ENCODE peak calls at places on chromosomes 3 and 15, in four cellular contexts. Z is stomach, H is spleen, K is K562. O is an unnamed sample.

GRCh38 chr3:38039101-38039898 is at the start of gene DLEC1:
- DNase-seq in H (peak; percentile 94), K (no peak), Z (peak; percentile 77), O (peak; percentile 88)

GRCh38 chr15:72203507-72203837 is 5.9 kb upstream of the GRAMD2A start:
- DNase-seq in Z (peak; percentile 68), H (no peak), K (no peak), O (no peak)

GRCh38 chr3:126816956-126817777 is 113.1 kb downstream of the CHCHD6 start:
- DNase-seq in Z (no peak), H (no peak), K (no peak), O (no peak)

GRCh38 chr3:84136425-84136824 is 822.4 kb upstream of the CADM2 start:
- DNase-seq in K (no peak), H (no peak), Z (no peak), O (no peak)

GRCh38 chr3:131981381-131981780 is 53.4 kb downstream of the CPNE4 start:
- DNase-seq in K (no peak), Z (no peak), H (no peak), O (no peak)

GRCh38 chr3:107523361-107524213 is 825 bp downstream of the BBX start:
- DNase-seq in K (peak; percentile 15), H (peak; percentile 93), Z (peak; percentile 64), O (peak; percentile 59)

GRCh38 chr15:46955576-46955975 is 761.7 kb upstream of the SEMA6D start:
- DNase-seq in K (no peak), H (no peak), Z (no peak), O (no peak)

GRCh38 chr3:133937061-133937686 is 41.5 kb upstream of the RAB6B start:
- DNase-seq in Z (peak; percentile 8), H (peak; percentile 49), K (no peak), O (no peak)

GRCh38 chr15:40549894-40550293 is 14.9 kb downstream of the CCDC32 start:
- DNase-seq in K (peak; percentile 31), H (no peak), Z (peak; percentile 75), O (no peak)

GRCh38 chr3:37087870-37088269 is 86.5 kb downstream of the LRRFIP2 start:
- DNase-seq in K (no peak), Z (no peak), H (no peak), O (no peak)

GRCh38 chr15:40082195-40082868 is 26.3 kb downstream of the BMF start:
- DNase-seq in Z (no peak), H (peak; percentile 85), K (no peak), O (no peak)

GRCh38 chr15:35379972-35380371 is 166.0 kb downstream of the DPH6 start:
- DNase-seq in H (no peak), Z (no peak), K (no peak), O (no peak)

GRCh38 chr3:195867631-195868335 is 40.6 kb downstream of the TNK2 start:
- DNase-seq in K (no peak), H (peak; percentile 72), Z (no peak), O (no peak)

GRCh38 chr3:58260733-58261132 is 23.1 kb downstream of the ABHD6 start:
- DNase-seq in Z (no peak), H (no peak), K (no peak), O (no peak)

GRCh38 chr15:85710340-85710842 is 84.3 kb downstream of the KLHL25 start:
- DNase-seq in H (no peak), Z (no peak), K (no peak), O (no peak)

GRCh38 chr15:29476503-29477080 is 207.0 kb upstream of the NSMCE3 start:
- DNase-seq in K (no peak), H (no peak), Z (no peak), O (no peak)

GRCh38 chr3:123597561-123597960 is 12.7 kb upstream of the HACD2 start:
- DNase-seq in Z (no peak), K (no peak), H (no peak), O (no peak)

GRCh38 chr3:7874116-7874515 is 627.5 kb upstream of the LMCD1 start:
- DNase-seq in Z (no peak), H (no peak), K (no peak), O (no peak)

GRCh38 chr3:8445861-8446260 is 55.8 kb upstream of the LMCD1 start:
- DNase-seq in K (no peak), Z (no peak), H (no peak), O (no peak)

GRCh38 chr15:52765779-52766178 is 24.4 kb downstream of the ONECUT1 start:
- DNase-seq in K (no peak), H (no peak), Z (no peak), O (no peak)

GRCh38 chr15:74203914-74204431 is 1.4 kb upstream of the STRA6 start:
- DNase-seq in K (peak; percentile 29), H (no peak), Z (no peak), O (no peak)

GRCh38 chr15:70748281-70748747 is 15.0 kb downstream of the UACA start:
- DNase-seq in Z (peak; percentile 48), K (no peak), H (no peak), O (peak; percentile 54)

GRCh38 chr3:100710355-100711198 is 1.3 kb downstream of the TFG start:
- DNase-seq in K (peak; percentile 62), Z (peak; percentile 32), H (no peak), O (no peak)

GRCh38 chr3:46504780-46505179 is 7.0 kb downstream of the RTP3 start:
- DNase-seq in K (no peak), Z (no peak), H (no peak), O (no peak)

GRCh38 chr15:55993804-55994539 is 560 bp upstream of the NEDD4 start:
- DNase-seq in Z (no peak), K (peak; percentile 36), H (no peak), O (no peak)

GRCh38 chr15:58452775-58453174 is 21.0 kb downstream of the LIPC start:
- DNase-seq in H (no peak), Z (no peak), K (no peak), O (no peak)

GRCh38 chr3:40019371-40019770 is 210.0 kb downstream of the MYRIP start:
- DNase-seq in H (no peak), Z (no peak), K (no peak), O (no peak)

GRCh38 chr3:34298668-34299067 is 500.2 kb downstream of the PDCD6IP start:
- DNase-seq in H (no peak), Z (no peak), K (no peak), O (no peak)

GRCh38 chr3:101720851-101721649 is 3.4 kb upstream of the CEP97 start:
- DNase-seq in K (no peak), H (no peak), Z (no peak), O (no peak)

GRCh38 chr15:91270747-91271146 is 170.7 kb downstream of the SV2B start:
- DNase-seq in H (no peak), Z (no peak), K (no peak), O (no peak)

GRCh38 chr3:194730369-194730768 is 44.7 kb downstream of the FAM43A start:
- DNase-seq in Z (peak; percentile 78), H (no peak), K (no peak), O (peak; percentile 51)

GRCh38 chr15:31032959-31033358 is 41.5 kb upstream of the MTMR10 start:
- DNase-seq in Z (no peak), H (no peak), K (no peak), O (no peak)

GRCh38 chr3:183161552-183162345 is 785 bp downstream of the LAMP3 start:
- DNase-seq in Z (no peak), H (peak; percentile 83), K (no peak), O (peak; percentile 37)

GRCh38 chr15:77282333-77282732 is 137.6 kb downstream of the PEAK1 start:
- DNase-seq in Z (no peak), K (no peak), H (no peak), O (no peak)

GRCh38 chr15:70060214-70061085 is 37.3 kb downstream of the TLE3 start:
- DNase-seq in H (peak; percentile 56), K (no peak), Z (no peak), O (no peak)

GRCh38 chr3:77254967-77255831 is 215.3 kb downstream of the ROBO2 start:
- DNase-seq in Z (peak; percentile 40), K (peak; percentile 47), H (no peak), O (peak; percentile 25)

GRCh38 chr15:56723787-56724186 is 9.5 kb downstream of the ZNF280D start:
- DNase-seq in H (no peak), Z (no peak), K (no peak), O (no peak)

GRCh38 chr3:4494807-4495200 is 1.7 kb downstream of the ITPR1 start:
- DNase-seq in Z (no peak), H (no peak), K (no peak), O (no peak)

GRCh38 chr15:27889258-27889657 is 209.9 kb downstream of the OCA2 start:
- DNase-seq in K (no peak), H (no peak), Z (no peak), O (no peak)

GRCh38 chr3:157145566-157145965 is 14.4 kb downstream of the CCNL1 start:
- DNase-seq in Z (no peak), K (no peak), H (no peak), O (no peak)

GRCh38 chr3:157147099-157147803 is 12.7 kb downstream of the CCNL1 start:
- DNase-seq in Z (no peak), K (no peak), H (no peak), O (no peak)

GRCh38 chr3:157148123-157148889 is 11.6 kb downstream of the CCNL1 start:
- DNase-seq in K (no peak), Z (no peak), H (no peak), O (no peak)

GRCh38 chr3:157149136-157149696 is 10.7 kb downstream of the CCNL1 start:
- DNase-seq in K (no peak), H (no peak), Z (no peak), O (no peak)

GRCh38 chr3:157146664-157147082 is 13.3 kb downstream of the CCNL1 start:
- DNase-seq in Z (no peak), K (no peak), H (no peak), O (no peak)
- TF ChIP-seq POLR2AphosphoS5 in Z (no peak), K (peak; percentile 38), H (no peak), O (no peak)

GRCh38 chr15:79919090-79919748 is 22.4 kb upstream of the MTHFS start:
- DNase-seq in H (peak; percentile 77), K (no peak), Z (no peak), O (peak; percentile 61)
- H3K9me3 ChIP-seq in H (peaks cover 84% of the 10 kb centered on the region), K (peaks cover 47% of the 10 kb centered on the region), Z (peaks cover 76% of the 10 kb centered on the region), O (peaks cover 71% of the 10 kb centered on the region)

DNA sequence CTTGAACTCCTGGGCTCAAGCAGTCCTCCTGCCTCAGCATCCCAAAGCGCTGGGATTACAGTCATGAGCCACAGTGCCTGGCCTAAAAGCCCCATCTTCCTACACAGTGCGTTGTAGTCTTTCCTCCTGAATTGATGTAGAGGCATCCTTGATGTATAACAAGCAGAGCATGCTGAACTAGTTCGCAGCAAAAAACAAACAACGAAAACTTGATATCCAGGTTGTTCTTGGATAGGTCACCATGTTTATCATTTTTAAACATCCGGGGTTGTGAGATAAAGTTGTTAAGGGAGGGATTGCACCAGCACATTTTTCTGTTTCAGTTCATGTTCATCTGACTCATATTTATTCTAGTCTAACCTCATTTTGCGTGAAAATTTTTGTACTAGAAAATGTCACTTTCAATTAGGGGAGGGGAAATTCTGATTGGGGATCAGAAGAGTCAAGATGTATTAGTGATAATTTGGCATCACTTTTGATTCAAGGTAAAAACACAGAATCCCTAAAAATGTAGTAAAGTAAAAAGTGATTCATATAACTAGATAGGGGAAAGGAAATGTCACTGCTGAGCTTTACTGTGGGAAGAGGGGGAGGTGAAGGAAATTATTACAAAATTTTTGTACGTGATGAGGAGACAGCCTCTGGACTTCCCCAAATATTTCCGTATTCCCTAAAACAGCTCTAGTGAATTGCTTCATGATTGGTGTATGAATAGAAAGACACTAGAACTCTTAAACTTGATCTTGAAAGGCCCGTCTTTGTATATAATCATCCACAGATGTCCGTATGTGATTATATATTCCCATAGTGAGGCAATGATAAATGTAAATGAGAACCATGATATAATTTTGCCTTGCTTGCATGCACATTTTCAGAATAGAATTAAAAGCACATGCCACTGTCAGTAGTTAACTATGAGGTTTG is 22.9 kb downstream of the RAB8B start:
- DNase-seq in H (no peak), Z (no peak), K (peak; percentile 51), O (no peak)
- TF ChIP-seq POLR2AphosphoS5 in H (no peak), Z (peak; percentile 81), K (no peak), O (no peak)

GRCh38 chr3:177377166-177377565 is 179.9 kb upstream of the TBL1XR1 start:
- DNase-seq in H (no peak), K (no peak), Z (peak; percentile 43), O (no peak)
- H3K9me3 ChIP-seq in H (peaks cover 11% of the 10 kb centered on the region), K (peaks cover 3% of the 10 kb centered on the region), Z (peaks cover 8% of the 10 kb centered on the region), O (peaks cover 5% of the 10 kb centered on the region)

O was measured in upper lobe of left lung.